ENCODE peak calls at places on chromosomes 5 and 9, in seven cellular contexts. W is lung; J is pancreas; O is CD8-positive, alpha-beta T cell; M is IMR-90; Y is spleen; Q is SK-N-SH. C is an unnamed sample.

GRCh38 chr5:34503379-34504346 is 152.5 kb upstream of the RAI14 start:
- DNase-seq in M (no peak), Q (no peak), J (no peak), W (no peak), Y (no peak), O (no peak), C (no peak)

GRCh38 chr5:177476531-177477233 is 3.2 kb upstream of the DBN1 start:
- DNase-seq in J (no peak), M (peak; percentile 68), Q (no peak), W (no peak), Y (no peak), O (no peak), C (no peak)

GRCh38 chr5:136924490-136924889 is 559.1 kb upstream of the TRPC7 start:
- DNase-seq in O (no peak), Y (no peak), M (no peak), W (no peak), J (no peak), Q (no peak), C (no peak)

GRCh38 chr9:76027426-76027825 is 137.0 kb downstream of the PCSK5 start:
- DNase-seq in J (no peak), M (peak; percentile 16), O (no peak), Q (no peak), Y (no peak), W (no peak), C (no peak)

GRCh38 chr9:135978650-135979461 is 17.7 kb upstream of the UBAC1 start:
- DNase-seq in M (no peak), Q (peak; percentile 82), Y (no peak), W (no peak), J (no peak), O (peak; percentile 66), C (peak; percentile 52)

GRCh38 chr5:170788626-170789304 is 5.2 kb downstream of the GABRP start:
- DNase-seq in O (no peak), M (no peak), J (no peak), Y (no peak), W (no peak), Q (no peak), C (no peak)

GRCh38 chr9:77454668-77455067 is 193.5 kb downstream of the GNA14 start:
- DNase-seq in J (no peak), Y (no peak), M (peak; percentile 64), W (no peak), O (no peak), Q (no peak), C (no peak)

GRCh38 chr5:145681686-145682085 is 153.5 kb downstream of the PRELID2 start:
- DNase-seq in Q (peak; percentile 51), Y (no peak), J (peak; percentile 32), W (peak; percentile 67), O (no peak), M (peak; percentile 73), C (peak; percentile 89)

GRCh38 chr5:134226441-134227192 is 744 bp upstream of the PPP2CA start:
- DNase-seq in Q (no peak), Y (peak; percentile 94), W (no peak), O (no peak), J (no peak), M (peak; percentile 54), C (no peak)

GRCh38 chr5:15117691-15118090 is 246.1 kb upstream of the ANKH start:
- DNase-seq in Q (no peak), W (no peak), M (no peak), O (no peak), Y (no peak), J (no peak), C (no peak)

GRCh38 chr5:126122942-126123341 is 300.3 kb upstream of the GRAMD2B start:
- DNase-seq in Y (no peak), J (no peak), Q (no peak), M (no peak), W (no peak), O (no peak), C (no peak)

GRCh38 chr9:136031741-136032638 is 63.1 kb downstream of the NACC2 start:
- DNase-seq in Y (no peak), M (peak; percentile 52), Q (peak; percentile 22), O (no peak), J (no peak), W (no peak), C (no peak)

GRCh38 chr5:176436641-176437040 is 11.5 kb upstream of the FAF2 start:
- DNase-seq in Y (no peak), M (peak; percentile 88), Q (no peak), O (no peak), J (no peak), W (no peak), C (no peak)

GRCh38 chr9:6049798-6050197 is 34.4 kb upstream of the RANBP6 start:
- DNase-seq in W (no peak), Q (no peak), J (no peak), O (no peak), M (no peak), Y (no peak), C (peak; percentile 10)

DNA sequence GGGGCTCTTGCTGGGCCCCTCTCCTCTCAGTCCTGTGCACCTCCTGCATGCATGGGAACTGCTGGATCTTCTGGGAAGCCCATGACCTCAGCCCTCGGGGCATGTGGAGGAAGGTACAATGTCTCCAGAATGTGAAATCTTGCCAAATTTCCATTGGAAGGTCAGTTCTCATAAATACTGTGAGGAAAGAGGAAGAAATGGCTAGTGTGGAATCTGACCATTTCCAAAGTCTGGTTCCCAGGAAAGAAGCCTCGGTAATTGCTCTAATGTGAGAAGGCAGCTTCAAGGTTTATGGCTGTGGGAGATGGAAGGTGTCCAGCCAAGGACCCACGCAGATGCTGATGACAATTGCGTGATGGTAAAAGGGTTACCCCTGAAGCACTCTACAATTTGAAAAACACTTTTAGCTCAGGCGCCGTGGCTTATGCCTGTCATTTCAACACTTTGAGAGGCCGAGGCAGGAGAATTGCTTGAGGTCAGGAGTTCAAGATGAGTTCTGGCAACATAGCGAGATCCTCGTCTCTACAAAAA is 8.1 kb upstream of the IL17B start:
- DNase-seq in W (no peak), J (no peak), M (peak; percentile 70), Q (no peak), Y (no peak), O (no peak), C (no peak)
- H3K4me1 ChIP-seq in W (peaks cover 5% of the 10 kb centered on the region), J (no peaks in the 10 kb centered on the region), M (peaks cover 26% of the 10 kb centered on the region), Q (peaks cover 32% of the 10 kb centered on the region), Y (peaks cover 11% of the 10 kb centered on the region), O (peaks cover under 1% of the 10 kb centered on the region), C (no peaks in the 10 kb centered on the region)

DNA sequence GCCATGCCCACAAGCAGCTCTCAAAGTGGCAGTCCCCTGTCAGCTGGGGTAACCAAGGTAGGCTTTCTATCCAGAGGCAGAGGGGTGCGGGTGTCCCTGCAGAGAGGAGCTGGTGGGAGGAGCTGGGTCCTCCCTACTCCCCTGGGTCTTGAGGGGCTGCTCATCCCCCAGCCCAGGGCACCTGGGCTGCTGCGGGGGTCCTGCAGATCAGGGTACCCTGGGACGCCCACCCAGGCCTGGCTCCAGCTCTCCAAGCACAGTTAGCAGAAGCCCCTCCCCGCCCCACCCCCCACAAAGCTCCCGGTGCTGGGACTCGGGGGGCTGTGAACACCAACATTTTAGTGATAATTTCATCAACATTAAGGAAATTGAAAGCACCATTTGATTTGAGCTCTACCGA is 29.8 kb downstream of the VAV2 start:
- DNase-seq in W (no peak), M (no peak), O (no peak), Q (no peak), Y (peak; percentile 56), J (peak; percentile 23), C (no peak)
- H3K4me3 ChIP-seq in W (no peak overlapping the region), M (no peak overlapping the region), O (no peak overlapping the region), Q (no peak overlapping the region), Y (no peak overlapping the region), J (no peak overlapping the region), C (no peak overlapping the region)

DNA sequence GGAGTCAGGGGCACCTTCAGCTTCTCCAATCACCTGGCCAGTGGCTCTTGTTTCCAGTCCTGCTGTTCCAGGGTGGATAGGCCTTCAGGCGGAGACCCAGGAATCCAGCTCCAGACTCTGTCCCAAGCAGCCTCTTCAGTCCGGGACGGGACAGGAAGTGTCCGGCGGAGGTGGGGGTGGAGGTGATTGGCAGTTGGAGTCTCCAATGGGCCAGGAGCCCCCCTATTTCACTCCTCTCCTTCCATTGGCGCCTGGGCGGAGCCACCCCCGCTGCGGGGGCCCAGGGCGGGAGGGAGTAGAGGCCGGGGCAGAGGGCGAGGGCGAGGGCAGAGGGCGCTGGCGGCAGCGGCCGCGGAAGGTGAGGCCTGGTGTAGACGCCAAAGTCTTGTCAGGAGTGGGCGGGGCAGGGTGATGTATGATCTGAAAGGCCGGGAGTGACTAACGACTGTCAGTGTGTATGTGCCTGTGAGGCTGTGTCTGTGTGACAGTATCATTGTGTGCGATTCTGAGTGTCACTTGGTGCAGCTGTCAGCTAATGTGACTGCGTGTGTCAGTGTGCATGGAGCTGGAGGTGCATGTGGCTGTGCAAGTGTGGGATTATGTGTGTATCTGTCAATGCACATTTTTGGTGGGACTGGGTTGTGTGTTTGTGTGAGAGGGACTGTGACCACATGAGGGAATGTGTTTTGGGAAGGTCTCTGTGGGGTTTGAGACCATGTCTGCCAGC is at the start of gene IL11RA:
- DNase-seq in J (peak; percentile 70), O (peak; percentile 50), Q (no peak), M (peak; percentile 84), Y (peak; percentile 83), W (peak; percentile 90), C (no peak)
- TF ChIP-seq CTCF in J (no peak), O (no peak), Q (no peak), M (no peak), Y (no peak), W (no peak), C (no peak)

GRCh38 chr9:88809371-88809770 is 181.9 kb upstream of the S1PR3 start:
- DNase-seq in W (no peak), M (peak; percentile 24), O (no peak), J (no peak), Y (no peak), Q (no peak), C (no peak)
- H3K4me1 ChIP-seq in W (peaks cover 2% of the 10 kb centered on the region), M (peaks cover 14% of the 10 kb centered on the region), O (no peaks in the 10 kb centered on the region), J (no peaks in the 10 kb centered on the region), Y (peaks cover 3% of the 10 kb centered on the region), Q (peaks cover 21% of the 10 kb centered on the region), C (peaks cover 24% of the 10 kb centered on the region)